ENCODE peak calls at places on chromosome 6, in eight cellular contexts. M is hypothalamus; J is BE2C; H is keratinocyte; F is fibroblast of pulmonary artery; T is activated CD4-positive, alpha-beta T cell treated with anti-CD3 and anti-CD28 coated beads for 48 hours; L is heart right ventricle; E is fibroblast of mammary gland. U is an unnamed sample.

GRCh38 chr6:169960531-169960890 is 209.1 kb downstream of the ERMARD start:
- DNase-seq in M (no peak), J (no peak), H (no peak), F (no peak), T (no peak), L (no peak), E (no peak), U (no peak)

GRCh38 chr6:11783524-11784064 is 5.0 kb upstream of the ADTRP start:
- DNase-seq in M (no peak), J (no peak), H (no peak), F (no peak), T (no peak), L (no peak), E (no peak), U (no peak)

GRCh38 chr6:14770572-14770971 is 475.3 kb upstream of the JARID2 start:
- DNase-seq in M (no peak), J (no peak), H (no peak), F (peak; percentile 52), T (no peak), L (peak; percentile 21), E (peak; percentile 83), U (peak; percentile 92)

GRCh38 chr6:121436172-121436965 is 923 bp downstream of the GJA1 start:
- DNase-seq in M (no peak), J (no peak), H (no peak), F (peak; percentile 26), T (no peak), L (no peak), E (no peak), U (peak; percentile 22)

GRCh38 chr6:12472601-12473038 is 182.5 kb downstream of the EDN1 start:
- DNase-seq in M (no peak), J (no peak), H (peak; percentile 100), F (peak; percentile 58), T (no peak), L (peak; percentile 20), E (peak; percentile 66), U (peak; percentile 80)

GRCh38 chr6:158402184-158402583 is 89.9 kb downstream of the TULP4 start:
- DNase-seq in M (no peak), J (peak; percentile 19), H (no peak), F (no peak), T (no peak), L (no peak), E (no peak), U (no peak)

GRCh38 chr6:55678330-55679224 is 99.6 kb upstream of the HMGCLL1 start:
- DNase-seq in M (no peak), J (no peak), H (no peak), F (no peak), T (no peak), L (no peak), E (no peak), U (peak; percentile 25)

GRCh38 chr6:30508890-30509736 is 19.8 kb downstream of the HLA-E start:
- DNase-seq in M (no peak), J (no peak), H (no peak), F (peak; percentile 74), T (no peak), L (no peak), E (no peak), U (peak; percentile 49)

GRCh38 chr6:49653438-49653837 is 16.8 kb upstream of the RHAG start:
- DNase-seq in M (no peak), J (no peak), H (no peak), F (no peak), T (no peak), L (no peak), E (no peak), U (no peak)

GRCh38 chr6:107418118-107418517 is 41.2 kb downstream of the PDSS2 start:
- DNase-seq in M (no peak), J (no peak), H (no peak), F (peak; percentile 33), T (no peak), L (no peak), E (peak; percentile 39), U (peak; percentile 13)

GRCh38 chr6:147154454-147154853 is 49.8 kb upstream of the STXBP5 start:
- DNase-seq in M (no peak), J (no peak), H (peak; percentile 59), F (peak; percentile 49), T (no peak), L (no peak), E (peak; percentile 93), U (no peak)

GRCh38 chr6:88238065-88238464 is 71.9 kb upstream of the CNR1 start:
- DNase-seq in M (no peak), J (no peak), H (no peak), F (peak; percentile 3), T (no peak), L (no peak), E (peak; percentile 14), U (no peak)

GRCh38 chr6:101085327-101085726 is 204.2 kb upstream of the ASCC3 start:
- DNase-seq in M (no peak), J (no peak), H (no peak), F (peak; percentile 52), T (no peak), L (no peak), E (no peak), U (peak; percentile 56)

GRCh38 chr6:35154262-35154661 is 13.1 kb upstream of the TCP11 start:
- DNase-seq in M (no peak), J (no peak), H (no peak), F (no peak), T (no peak), L (no peak), E (no peak), U (no peak)

GRCh38 chr6:44219053-44219814 is 2.5 kb downstream of the MYMX start:
- DNase-seq in M (no peak), J (peak; percentile 91), H (no peak), F (peak; percentile 58), T (peak; percentile 38), L (peak; percentile 88), E (peak; percentile 28), U (peak; percentile 87)

GRCh38 chr6:58290177-58290576 is 972.7 kb downstream of the PRIM2 start:
- DNase-seq in M (no peak), J (no peak), H (no peak), F (no peak), T (no peak), L (no peak), E (no peak), U (no peak)

GRCh38 chr6:20252311-20252710 is 40.0 kb upstream of the MBOAT1 start:
- DNase-seq in M (no peak), J (no peak), H (no peak), F (no peak), T (no peak), L (no peak), E (peak; percentile 5), U (no peak)

GRCh38 chr6:139644821-139645220 is 270.4 kb upstream of the CITED2 start:
- DNase-seq in M (no peak), J (no peak), H (no peak), F (peak; percentile 54), T (no peak), L (peak; percentile 16), E (peak; percentile 29), U (peak; percentile 29)

U was measured in mesenchymal stem cell.